ENCODE peak calls at places on chromosomes 6 and 20, in five cellular contexts. K is NCI-H345; U is colonic mucosa; L is hypothalamus; O is naive thymus-derived CD8-positive, alpha-beta T cell. F is an unnamed sample.

GRCh38 chr6:48141975-48142374 is 31.0 kb upstream of the PTCHD4 start:
- DNase-seq in K (no peak), O (no peak), U (no peak), L (no peak), F (no peak)

GRCh38 chr6:110781522-110782200 is 33.6 kb downstream of the CDK19 start:
- DNase-seq in L (no peak), U (no peak), K (no peak), O (no peak), F (no peak)

GRCh38 chr20:62181808-62182207 is 1.0 kb upstream of the MTG2 start:
- DNase-seq in L (no peak), U (no peak), K (no peak), O (no peak), F (no peak)

GRCh38 chr20:22526512-22527012 is 57.8 kb downstream of the FOXA2 start:
- DNase-seq in U (no peak), K (no peak), L (no peak), O (no peak), F (no peak)

GRCh38 chr6:37242429-37243052 is 15.0 kb upstream of the TBC1D22B start:
- DNase-seq in U (peak), O (no peak), L (no peak), K (no peak), F (no peak)

GRCh38 chr20:6768228-6769185 is 1.0 kb downstream of the BMP2 start:
- DNase-seq in U (peak), K (peak), O (no peak), L (peak), F (no peak)

GRCh38 chr6:15274696-15275387 is 29.0 kb downstream of the JARID2 start:
- DNase-seq in K (no peak), U (no peak), L (no peak), O (no peak), F (no peak)

GRCh38 chr20:48763183-48764030 is 64.4 kb downstream of the PREX1 start:
- DNase-seq in O (no peak), L (no peak), U (no peak), K (no peak), F (no peak)

GRCh38 chr20:32232487-32232886 is 24.8 kb downstream of the POFUT1 start:
- DNase-seq in O (no peak), K (no peak), U (no peak), L (no peak), F (no peak)

GRCh38 chr6:157236040-157236725 is 87.1 kb downstream of the TMEM242 start:
- DNase-seq in L (no peak), K (no peak), O (no peak), U (no peak), F (no peak)

GRCh38 chr6:35089935-35090505 is 51.1 kb downstream of the TCP11 start:
- DNase-seq in U (peak), K (no peak), O (no peak), L (no peak), F (no peak)

GRCh38 chr20:41654292-41654691 is 36.1 kb upstream of the CHD6 start:
- DNase-seq in U (no peak), L (no peak), O (no peak), K (peak), F (no peak)

GRCh38 chr6:170279977-170280688 is 10.7 kb downstream of the DLL1 start:
- DNase-seq in O (no peak), K (peak), L (no peak), U (peak), F (peak)